ENCODE peak calls at places on chromosome 4, in six cellular contexts. G, Z, S, H, X and N are unnamed samples. For H3K4me1, the result is how much of the 10 kb centered on the place peaks cover.

GRCh38 chr4:102553982-102554381 is 52.8 kb downstream of the NFKB1 start:
- DNase-seq in G (no peak), Z (no peak), S (no peak), H (no peak), X (no peak), N (no peak)

GRCh38 chr4:102449751-102450352 is 51.3 kb upstream of the NFKB1 start:
- DNase-seq in G (no peak), Z (no peak), S (no peak), H (peak), X (no peak), N (no peak)

GRCh38 chr4:139554726-139555072 is 1.3 kb downstream of the SETD7 start:
- DNase-seq in G (no peak), Z (no peak), S (no peak), H (no peak), X (no peak), N (no peak)

GRCh38 chr4:34138385-34138784 is 2105.9 kb downstream of the ARAP2 start:
- DNase-seq in G (no peak), Z (no peak), S (no peak), H (no peak), X (no peak), N (no peak)

GRCh38 chr4:87150498-87151261 is 69.7 kb downstream of the KLHL8 start:
- DNase-seq in G (no peak), Z (peak), S (no peak), H (peak), X (no peak), N (no peak)

GRCh38 chr4:20445933-20446723 is 194.4 kb downstream of the SLIT2 start:
- DNase-seq in G (no peak), Z (no peak), S (no peak), H (no peak), X (no peak), N (no peak)

GRCh38 chr4:121484633-121485032 is 103.8 kb upstream of the QRFPR start:
- DNase-seq in G (no peak), Z (no peak), S (no peak), H (peak), X (no peak), N (no peak)

GRCh38 chr4:165398570-165398969 is 19.8 kb downstream of the CPE start:
- DNase-seq in G (no peak), Z (no peak), S (no peak), H (peak), X (no peak), N (no peak)

GRCh38 chr4:183229397-183229796 is 90.7 kb downstream of the CLDN22 start:
- DNase-seq in G (no peak), Z (no peak), S (no peak), H (no peak), X (no peak), N (no peak)

GRCh38 chr4:148397006-148397673 is 45.1 kb downstream of the NR3C2 start:
- DNase-seq in G (no peak), Z (no peak), S (no peak), H (no peak), X (no peak), N (no peak)

GRCh38 chr4:113300384-113301011 is 251.0 kb downstream of the ANK2 start:
- DNase-seq in G (no peak), Z (peak), S (no peak), H (peak), X (no peak), N (no peak)

GRCh38 chr4:99934891-99935290 is 11.5 kb downstream of the DNAJB14 start:
- DNase-seq in G (no peak), Z (no peak), S (no peak), H (no peak), X (no peak), N (no peak)

GRCh38 chr4:79865253-79865652 is 207.8 kb downstream of the ANTXR2 start:
- DNase-seq in G (no peak), Z (no peak), S (no peak), H (no peak), X (no peak), N (no peak)

GRCh38 chr4:139988863-139989765 is 164.9 kb downstream of the MAML3 start:
- DNase-seq in G (peak), Z (peak), S (peak), H (peak), X (no peak), N (no peak)

GRCh38 chr4:10977534-10977933 is 293.0 kb upstream of the CLNK start:
- DNase-seq in G (no peak), Z (no peak), S (no peak), H (no peak), X (no peak), N (no peak)

GRCh38 chr4:180462116-180462515 is 1781.1 kb upstream of the TENM3 start:
- DNase-seq in G (no peak), Z (no peak), S (no peak), H (no peak), X (no peak), N (no peak)

GRCh38 chr4:84146300-84146942 is 352.7 kb downstream of the NKX6-1 start:
- DNase-seq in G (no peak), Z (no peak), S (no peak), H (no peak), X (no peak), N (no peak)

GRCh38 chr4:137408527-137409177 is 123.6 kb downstream of the PCDH18 start:
- DNase-seq in G (no peak), Z (no peak), S (no peak), H (no peak), X (no peak), N (no peak)

GRCh38 chr4:28278676-28279075 is 1418.0 kb downstream of the STIM2 start:
- DNase-seq in G (no peak), Z (no peak), S (no peak), H (no peak), X (no peak), N (no peak)

GRCh38 chr4:182449186-182449880 is 206.1 kb downstream of the TENM3 start:
- DNase-seq in G (no peak), Z (no peak), S (peak), H (peak), X (no peak), N (no peak)

GRCh38 chr4:2284934-2285664 is 23.2 kb upstream of the MXD4 start:
- DNase-seq in G (no peak), Z (no peak), S (peak), H (no peak), X (peak), N (no peak)

GRCh38 chr4:74376888-74377483 is 12.0 kb downstream of the EREG start:
- DNase-seq in G (no peak), Z (no peak), S (no peak), H (peak), X (no peak), N (no peak)

GRCh38 chr4:96016615-96017299 is 176.9 kb downstream of the PDHA2 start:
- DNase-seq in G (no peak), Z (peak), S (no peak), H (no peak), X (no peak), N (no peak)

GRCh38 chr4:24476209-24476781 is 108.1 kb downstream of the DHX15 start:
- DNase-seq in G (no peak), Z (no peak), S (no peak), H (no peak), X (no peak), N (no peak)

GRCh38 chr4:181959121-181959520 is 284.1 kb upstream of the TENM3 start:
- DNase-seq in G (no peak), Z (no peak), S (no peak), H (no peak), X (no peak), N (no peak)

GRCh38 chr4:44623687-44624086 is 27.7 kb downstream of the YIPF7 start:
- DNase-seq in G (no peak), Z (no peak), S (no peak), H (no peak), X (no peak), N (no peak)

GRCh38 chr4:103032575-103032974 is 13.1 kb upstream of the SLC9B1 start:
- DNase-seq in G (no peak), Z (no peak), S (no peak), H (no peak), X (no peak), N (no peak)

GRCh38 chr4:120921456-120922389 is 803 bp downstream of the PRDM5 start:
- DNase-seq in G (peak), Z (peak), S (peak), H (peak), X (peak), N (peak)

GRCh38 chr4:6123116-6123515 is 77.2 kb downstream of the JAKMIP1 start:
- DNase-seq in G (no peak), Z (no peak), S (no peak), H (no peak), X (no peak), N (no peak)

GRCh38 chr4:84927428-84927827 is 39.1 kb downstream of the WDFY3 start:
- DNase-seq in G (no peak), Z (no peak), S (no peak), H (no peak), X (no peak), N (no peak)

GRCh38 chr4:139018971-139019758 is 3.6 kb downstream of the NOCT start:
- DNase-seq in G (no peak), Z (no peak), S (no peak), H (no peak), X (no peak), N (no peak)

GRCh38 chr4:37463457-37463856 is 218.9 kb downstream of the NWD2 start:
- DNase-seq in G (no peak), Z (no peak), S (no peak), H (no peak), X (no peak), N (no peak)

GRCh38 chr4:122542411-122543236 is 78.2 kb downstream of the IL21 start:
- DNase-seq in G (no peak), Z (no peak), S (no peak), H (no peak), X (no peak), N (no peak)

GRCh38 chr4:31923634-31924033 is 1203.5 kb downstream of the PCDH7 start:
- DNase-seq in G (no peak), Z (no peak), S (no peak), H (no peak), X (no peak), N (no peak)

GRCh38 chr4:23337292-23337691 is 552.6 kb downstream of the PPARGC1A start:
- DNase-seq in G (no peak), Z (no peak), S (no peak), H (no peak), X (no peak), N (no peak)

GRCh38 chr4:169841776-169842175 is 84.0 kb upstream of the HPF1 start:
- DNase-seq in G (no peak), Z (no peak), S (no peak), H (no peak), X (no peak), N (no peak)

GRCh38 chr4:88211473-88212252 is 53.2 kb upstream of the ABCG2 start:
- DNase-seq in G (no peak), Z (peak), S (no peak), H (no peak), X (no peak), N (no peak)

GRCh38 chr4:70637239-70637920 is 8.8 kb downstream of the ENAM start:
- DNase-seq in G (no peak), Z (no peak), S (no peak), H (no peak), X (no peak), N (no peak)

DNA sequence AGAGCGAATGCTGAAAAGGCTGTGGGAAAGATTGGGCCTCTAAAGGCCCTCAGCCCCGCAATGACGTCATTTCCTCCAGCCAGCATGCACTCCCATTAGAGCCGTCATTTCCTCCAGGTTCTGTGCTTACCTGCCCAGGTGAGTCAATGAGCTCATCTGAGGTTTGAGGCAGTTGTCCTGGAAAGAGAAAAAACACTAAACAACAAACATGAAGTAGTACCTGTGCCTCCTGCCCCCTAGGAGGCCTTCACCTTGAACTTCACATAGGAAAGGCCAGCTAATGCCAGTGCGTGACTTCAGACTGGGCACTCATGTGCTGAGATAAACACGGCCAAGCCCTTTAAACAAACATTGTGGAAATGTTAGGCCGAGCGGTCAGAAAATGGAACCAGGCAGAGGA is 55.9 kb downstream of the FHDC1 start:
- DNase-seq in G (no peak), Z (no peak), S (no peak), H (no peak), X (no peak), N (no peak)
- TF ChIP-seq POLR2A in G (no peak), Z (no peak), S (no peak), H (no peak), X (no peak), N (no peak)

DNA sequence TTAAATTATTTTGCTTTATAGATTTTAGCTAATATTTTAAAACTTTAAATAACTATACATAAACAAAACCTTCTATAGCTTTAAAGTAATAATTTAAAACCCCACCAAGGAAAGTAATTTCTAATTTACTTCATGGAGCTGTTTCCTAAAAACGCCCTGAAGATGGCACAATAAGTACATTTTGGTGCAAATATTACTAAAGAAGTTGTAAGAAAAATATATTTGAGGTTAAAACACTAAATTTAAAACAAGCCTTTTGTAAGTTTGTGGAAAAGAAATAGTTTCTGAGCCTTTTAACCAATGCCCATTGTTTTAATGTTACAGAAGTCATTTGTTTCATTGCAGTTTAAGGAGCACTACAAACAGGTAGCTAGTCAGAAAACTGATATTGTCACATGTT is 137.4 kb upstream of the AGA start:
- DNase-seq in G (no peak), Z (no peak), S (no peak), H (no peak), X (no peak), N (no peak)
- TF ChIP-seq CTCF in G (no peak), Z (no peak), S (no peak), H (peak), X (no peak), N (no peak)

GRCh38 chr4:159281781-159282180 is 178.9 kb downstream of the RAPGEF2 start:
- DNase-seq in G (no peak), Z (no peak), S (no peak), H (no peak), X (no peak), N (no peak)

GRCh38 chr4:159283697-159284492 is 181.0 kb downstream of the RAPGEF2 start:
- DNase-seq in G (no peak), Z (no peak), S (no peak), H (no peak), X (no peak), N (no peak)

GRCh38 chr4:159280442-159281172 is 177.7 kb downstream of the RAPGEF2 start:
- DNase-seq in G (no peak), Z (no peak), S (no peak), H (no peak), X (no peak), N (no peak)

GRCh38 chr4:159282944-159283343 is 180.1 kb downstream of the RAPGEF2 start:
- DNase-seq in G (no peak), Z (no peak), S (no peak), H (no peak), X (no peak), N (no peak)

DNA sequence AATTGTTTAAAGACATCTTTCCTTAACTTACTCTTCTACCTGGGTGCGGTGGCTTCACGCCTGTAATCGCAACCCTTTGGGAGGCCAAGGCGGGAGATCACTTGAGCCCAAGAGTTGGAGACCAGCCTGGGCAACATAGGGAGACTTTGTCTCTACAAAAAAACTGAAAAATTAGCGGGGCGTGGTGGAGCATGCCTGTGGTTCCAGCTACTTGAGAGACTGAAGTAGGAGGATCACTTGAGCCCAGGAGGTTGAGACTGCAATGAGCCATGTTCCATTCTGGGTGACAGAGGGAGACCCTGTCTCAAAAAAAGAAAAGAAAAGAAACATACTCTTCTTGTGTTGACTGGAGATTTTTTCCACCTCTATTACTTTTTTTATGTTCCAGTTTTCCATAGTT is 181.9 kb downstream of the RAPGEF2 start:
- DNase-seq in G (no peak), Z (no peak), S (no peak), H (no peak), X (no peak), N (no peak)
- H3K4me1 ChIP-seq in G (under half), Z (under half), S (under half), H (half or more), X (under half), N (under half)

GRCh38 chr4:1249148-1249730 is 309 bp upstream of the CTBP1 start:
- DNase-seq in G (peak), Z (peak), S (peak), H (peak), X (peak), N (peak)

GRCh38 chr4:1248262-1249147 is at the start of gene CTBP1:
- DNase-seq in G (peak), Z (peak), S (peak), H (peak), X (peak), N (peak)

GRCh38 chr4:1250527-1250812 is 1.5 kb upstream of the CTBP1 start:
- DNase-seq in G (no peak), Z (no peak), S (no peak), H (no peak), X (no peak), N (no peak)

GRCh38 chr4:1250921-1251772 is 2.2 kb upstream of the CTBP1 start:
- DNase-seq in G (no peak), Z (no peak), S (no peak), H (no peak), X (no peak), N (no peak)

GRCh38 chr4:1249731-1250526 is 999 bp upstream of the CTBP1 start:
- DNase-seq in G (no peak), Z (peak), S (peak), H (peak), X (peak), N (no peak)
- TF ChIP-seq POLR2A in G (no peak), Z (no peak), S (no peak), H (no peak), X (no peak), N (no peak)

GRCh38 chr4:170875868-170876267 is 786.1 kb upstream of the AADAT start:
- DNase-seq in G (no peak), Z (no peak), S (no peak), H (no peak), X (no peak), N (no peak)
- TF ChIP-seq CTCF in G (no peak), Z (no peak), S (no peak), H (no peak), X (no peak), N (no peak)

DNA sequence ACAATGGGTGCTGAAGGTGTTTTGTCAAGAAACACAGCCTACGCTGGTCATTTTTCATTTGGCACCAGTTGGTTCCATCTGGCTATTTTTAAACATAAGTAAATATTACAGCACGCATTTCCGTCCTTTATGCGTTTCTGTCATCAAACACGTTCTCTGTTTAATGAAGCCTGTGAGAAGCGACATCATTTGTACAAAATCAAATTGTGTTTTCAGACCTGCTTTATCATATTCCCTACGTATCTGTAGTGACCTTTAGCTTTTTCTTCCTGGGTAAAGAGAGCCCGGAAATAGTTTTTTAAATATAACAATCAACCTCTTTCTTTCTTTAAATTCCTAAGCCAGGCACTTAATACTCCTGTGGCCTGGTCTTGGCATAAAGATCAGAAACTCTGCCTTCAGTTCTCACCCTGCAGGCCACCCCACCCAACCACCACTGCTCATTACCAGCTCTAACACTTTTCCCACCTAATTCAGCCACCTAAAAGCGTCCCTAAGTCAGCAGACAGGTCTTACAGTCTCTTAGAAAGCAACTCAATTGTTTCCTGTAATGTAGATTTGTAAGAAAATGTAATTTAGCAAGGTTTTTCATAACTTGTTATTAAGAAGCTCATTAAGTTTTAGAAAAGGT is 30.4 kb downstream of the ACSL1 start:
- DNase-seq in G (no peak), Z (no peak), S (no peak), H (no peak), X (no peak), N (no peak)
- H3K4me1 ChIP-seq in G (under half), Z (under half), S (under half), H (under half), X (under half), N (half or more)

GRCh38 chr4:185522451-185522850 is 12.9 kb downstream of the PDLIM3 start:
- DNase-seq in G (no peak), Z (no peak), S (no peak), H (no peak), X (no peak), N (no peak)
- TF ChIP-seq POLR2A in G (no peak), Z (no peak), S (no peak), H (no peak), X (no peak), N (no peak)

DNA sequence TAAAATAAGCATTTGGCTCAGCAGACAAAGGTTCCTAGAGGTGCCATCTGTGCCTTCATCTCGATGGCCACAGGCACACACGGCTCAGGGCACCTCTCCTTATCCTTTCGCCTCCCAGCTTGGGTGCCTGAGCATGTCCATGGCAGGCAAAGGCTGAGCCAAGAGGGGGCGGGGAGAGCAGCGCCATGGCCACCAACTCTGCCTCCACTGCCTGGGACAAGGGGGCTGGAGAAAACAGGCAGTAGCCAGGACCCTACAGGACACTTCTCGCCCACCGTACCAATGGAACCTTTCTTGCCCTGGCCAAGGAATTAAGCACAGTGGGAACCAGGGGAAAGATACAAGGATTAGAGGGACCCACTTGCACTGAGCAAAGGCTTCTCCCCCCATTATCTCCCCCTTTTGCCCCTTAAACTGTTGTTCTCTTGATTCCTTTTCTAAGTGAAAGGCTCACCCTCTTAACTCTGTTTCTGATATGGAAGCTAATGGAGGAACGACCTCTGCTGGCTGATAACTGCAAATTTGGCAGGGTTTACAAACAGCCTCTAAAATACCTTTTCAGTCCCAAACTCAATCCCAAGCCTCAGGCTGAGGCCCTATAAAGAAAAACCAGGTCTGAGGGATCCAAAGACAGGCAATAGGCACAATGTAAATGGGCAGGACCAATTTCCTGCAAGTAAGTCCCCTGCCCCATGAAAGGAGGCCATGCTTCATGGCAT is 335.2 kb downstream of the ADAM29 start:
- DNase-seq in G (no peak), Z (no peak), S (no peak), H (no peak), X (no peak), N (no peak)
- TF ChIP-seq CTCF in G (no peak), Z (peak), S (no peak), H (no peak), X (no peak), N (no peak)